ENCODE peak calls at places on chromosomes 7 and 10, in five cellular contexts. L is HCT116, Z is IMR-90, M is testis, Q is tibial nerve. O is an unnamed sample.

GRCh38 chr7:137946015-137946414 is 55.9 kb downstream of the CREB3L2 start:
- DNase-seq in L (no peak), Z (no peak), M (no peak), Q (no peak), O (no peak)

GRCh38 chr10:132001238-132001977 is 19.7 kb upstream of the BNIP3 start:
- DNase-seq in L (no peak), Z (peak; percentile 43), M (peak; percentile 71), Q (no peak), O (no peak)

GRCh38 chr10:70910486-70911350 is 22.4 kb upstream of the PCBD1 start:
- DNase-seq in L (no peak), Z (no peak), M (no peak), Q (no peak), O (no peak)

GRCh38 chr7:45698527-45699309 is 124.5 kb downstream of the ADCY1 start:
- DNase-seq in L (no peak), Z (no peak), M (peak; percentile 5), Q (no peak), O (no peak)

GRCh38 chr7:77331938-77332695 is 84.0 kb downstream of the GSAP start:
- DNase-seq in L (peak; percentile 87), Z (peak; percentile 92), M (peak; percentile 78), Q (no peak), O (peak; percentile 80)

GRCh38 chr10:92279297-92279696 is 11.6 kb downstream of the CPEB3 start:
- DNase-seq in L (no peak), Z (peak; percentile 44), M (no peak), Q (no peak), O (no peak)

GRCh38 chr7:29336851-29337627 is 142.5 kb downstream of the CHN2 start:
- DNase-seq in L (no peak), Z (no peak), M (no peak), Q (no peak), O (no peak)

GRCh38 chr10:130495891-130496642 is 359.9 kb downstream of the GLRX3 start:
- DNase-seq in L (no peak), Z (peak; percentile 19), M (no peak), Q (no peak), O (no peak)

GRCh38 chr10:122476034-122476695 is 14.8 kb downstream of the HTRA1 start:
- DNase-seq in L (no peak), Z (no peak), M (no peak), Q (no peak), O (no peak)

GRCh38 chr7:5063698-5064097 is 18.0 kb downstream of the RBAK start:
- DNase-seq in L (no peak), Z (no peak), M (no peak), Q (no peak), O (no peak)

GRCh38 chr10:82737556-82737955 is 862.6 kb downstream of the NRG3 start:
- DNase-seq in L (no peak), Z (no peak), M (no peak), Q (no peak), O (no peak)

GRCh38 chr7:151776446-151776845 is 100.5 kb downstream of the PRKAG2 start:
- DNase-seq in L (no peak), Z (no peak), M (no peak), Q (no peak), O (no peak)

GRCh38 chr7:3636131-3636860 is 335.2 kb downstream of the SDK1 start:
- DNase-seq in L (no peak), Z (peak; percentile 47), M (no peak), Q (no peak), O (no peak)

GRCh38 chr7:16818732-16819131 is 13.9 kb upstream of the AGR2 start:
- DNase-seq in L (no peak), Z (no peak), M (no peak), Q (no peak), O (no peak)

GRCh38 chr7:1781369-1781768 is 111.3 kb downstream of the ELFN1 start:
- DNase-seq in L (no peak), Z (no peak), M (no peak), Q (no peak), O (no peak)

GRCh38 chr10:11328264-11329054 is 283.0 kb downstream of the USP6NL start:
- DNase-seq in L (no peak), Z (no peak), M (no peak), Q (no peak), O (no peak)

GRCh38 chr10:112535432-112536038 is 88.5 kb downstream of the VTI1A start:
- DNase-seq in L (no peak), Z (peak; percentile 7), M (no peak), Q (no peak), O (no peak)

GRCh38 chr10:70757856-70758255 is 27.3 kb downstream of the TBATA start:
- DNase-seq in L (no peak), Z (no peak), M (no peak), Q (no peak), O (no peak)

GRCh38 chr7:32564542-32564941 is 69.3 kb downstream of the AVL9 start:
- DNase-seq in L (no peak), Z (peak; percentile 50), M (no peak), Q (no peak), O (no peak)

GRCh38 chr10:133097418-133097817 is 9.7 kb downstream of the ADGRA1 start:
- DNase-seq in L (no peak), Z (no peak), M (no peak), Q (no peak), O (no peak)

GRCh38 chr10:30435068-30435422 is 1.1 kb downstream of the MAP3K8 start:
- DNase-seq in L (no peak), Z (peak; percentile 52), M (peak; percentile 54), Q (no peak), O (peak; percentile 68)

GRCh38 chr10:117942261-117942660 is 104.5 kb downstream of the RAB11FIP2 start:
- DNase-seq in L (no peak), Z (no peak), M (no peak), Q (no peak), O (no peak)

GRCh38 chr10:76456190-76456589 is 1024.8 kb downstream of the LRMDA start:
- DNase-seq in L (no peak), Z (no peak), M (no peak), Q (no peak), O (no peak)

GRCh38 chr10:70445718-70446485 is 4.4 kb upstream of the NODAL start:
- DNase-seq in L (no peak), Z (peak; percentile 91), M (no peak), Q (no peak), O (no peak)

GRCh38 chr7:139424004-139424403 is 59.5 kb downstream of the KLRG2 start:
- DNase-seq in L (no peak), Z (no peak), M (no peak), Q (no peak), O (no peak)
- TF ChIP-seq POLR2A in L (no peak), Z (no peak), M (no peak), Q (no peak), O (no peak)

DNA sequence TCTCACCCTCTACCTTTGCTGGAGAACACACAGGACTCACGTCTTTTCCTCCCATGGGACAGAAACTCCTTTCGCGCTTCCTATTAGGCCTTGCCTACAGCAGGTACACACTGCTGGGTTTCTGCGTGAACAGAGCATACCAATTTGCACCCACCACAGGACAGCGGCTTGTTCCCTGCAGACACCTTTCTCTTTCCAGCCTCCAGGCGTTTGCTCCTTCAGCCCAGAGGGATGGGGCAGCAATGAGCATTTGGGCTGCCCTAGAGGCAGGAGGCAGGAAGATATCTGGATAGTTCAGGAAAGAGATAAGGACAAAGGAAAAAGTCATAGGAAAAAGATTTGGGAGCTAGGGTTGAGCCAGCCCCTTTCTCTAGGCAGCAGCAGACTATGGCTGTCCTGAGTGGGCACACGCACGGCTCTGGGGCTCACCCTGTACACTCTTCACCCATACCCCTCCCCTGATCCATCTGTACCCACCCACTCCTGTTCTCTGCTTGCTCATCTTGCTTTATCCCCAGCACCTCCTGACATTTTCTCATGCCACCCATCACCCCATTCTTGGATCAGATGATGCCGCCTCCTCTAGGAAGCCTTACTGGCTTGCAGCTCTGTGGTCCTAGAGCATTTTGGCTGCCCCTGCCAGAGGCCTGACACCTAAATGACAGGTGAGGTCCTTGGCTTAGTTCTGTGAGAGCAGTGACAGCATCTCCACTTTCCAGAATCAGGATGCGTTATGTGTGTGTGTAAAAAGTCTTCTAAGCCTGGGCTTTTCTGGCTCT is 40.7 kb upstream of the SPDYE3 start:
- DNase-seq in L (no peak), Z (no peak), M (no peak), Q (no peak), O (no peak)
- TF ChIP-seq POLR2A in L (no peak), Z (no peak), M (no peak), Q (no peak), O (no peak)

GRCh38 chr10:12606461-12606860 is 257.1 kb downstream of the CAMK1D start:
- DNase-seq in L (no peak), Z (no peak), M (no peak), Q (no peak), O (no peak)

GRCh38 chr10:12602557-12602956 is 253.2 kb downstream of the CAMK1D start:
- DNase-seq in L (no peak), Z (no peak), M (no peak), Q (no peak), O (no peak)

GRCh38 chr10:12608761-12609160 is 259.4 kb downstream of the CAMK1D start:
- DNase-seq in L (no peak), Z (no peak), M (no peak), Q (no peak), O (no peak)

GRCh38 chr10:12603766-12604470 is 254.6 kb downstream of the CAMK1D start:
- DNase-seq in L (no peak), Z (no peak), M (no peak), Q (no peak), O (no peak)

DNA sequence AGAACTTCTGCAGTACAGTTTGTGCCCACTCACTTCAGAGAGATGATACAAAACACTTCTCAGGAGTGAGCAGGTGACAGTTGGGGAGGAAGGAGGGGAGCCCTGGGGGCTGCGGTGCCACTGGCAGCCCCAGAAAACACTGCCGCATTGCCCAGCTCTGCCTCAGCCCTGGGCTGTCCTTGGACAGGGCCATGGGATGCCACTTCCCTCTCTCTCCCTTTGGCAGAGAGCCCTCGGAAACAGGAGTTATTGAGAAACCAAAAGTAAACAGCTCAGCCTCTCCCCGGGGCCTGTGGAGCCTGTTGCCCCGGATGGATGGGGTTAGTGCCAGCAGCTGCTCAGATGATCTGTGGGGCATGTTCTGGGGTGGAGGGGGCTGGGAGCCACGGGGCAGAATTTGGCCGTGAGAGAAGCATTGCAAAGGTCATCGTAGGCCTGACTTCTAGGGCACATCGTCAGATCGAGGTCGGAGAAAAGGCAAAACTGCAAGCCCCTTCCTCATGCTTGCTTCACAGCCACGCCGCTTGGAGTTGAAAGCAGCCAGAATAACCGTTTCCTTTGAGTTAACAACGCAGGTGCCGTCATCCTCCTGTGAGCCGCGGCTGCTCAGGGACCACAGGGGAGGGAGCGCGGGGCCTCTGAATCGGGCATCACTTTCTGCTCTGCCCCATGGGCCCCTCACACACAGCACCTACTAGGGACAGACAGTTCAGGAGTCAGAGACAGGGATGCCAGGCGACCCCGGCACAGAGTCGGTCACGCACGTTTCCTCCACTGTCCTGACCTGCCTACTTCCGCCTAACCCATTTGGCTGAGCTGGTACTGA is 256.4 kb downstream of the CAMK1D start:
- DNase-seq in L (no peak), Z (peak; percentile 60), M (peak; percentile 67), Q (peak; percentile 24), O (no peak)
- TF ChIP-seq POLR2A in L (no peak), Z (no peak), M (no peak), Q (no peak), O (no peak)

GRCh38 chr7:129163875-129164544 is 19.5 kb downstream of the TSPAN33 start:
- DNase-seq in L (peak; percentile 36), Z (peak; percentile 76), M (no peak), Q (no peak), O (peak; percentile 71)

GRCh38 chr7:129168219-129168991 is 20.0 kb upstream of the SMO start:
- DNase-seq in L (no peak), Z (no peak), M (no peak), Q (no peak), O (no peak)

GRCh38 chr7:129169705-129170319 is 18.6 kb upstream of the SMO start:
- DNase-seq in L (no peak), Z (no peak), M (no peak), Q (no peak), O (no peak)

GRCh38 chr7:129169171-129169643 is 19.2 kb upstream of the SMO start:
- DNase-seq in L (no peak), Z (no peak), M (peak; percentile 64), Q (peak; percentile 37), O (peak; percentile 36)

GRCh38 chr7:129166745-129167144 is 21.7 kb upstream of the SMO start:
- DNase-seq in L (no peak), Z (no peak), M (no peak), Q (no peak), O (no peak)
- TF ChIP-seq POLR2A in L (no peak), Z (no peak), M (no peak), Q (no peak), O (no peak)